ENCODE peak calls at places on chromosomes 11 and 22, in eight cellular contexts. V is ELF-1; R is NCI-H1417; N is stimulated activated CD4-positive, alpha-beta T cell treated with anti-CD3 and anti-CD28 coated beads, Interleukin-4, amount 100 ng/mL, for 48 hours; D is activated T-cell treated with anti-CD3 and anti-CD28 coated beads for 24 hours; M is fibroblast of lung; I is cardiac septum; E is occipital lobe. O is an unnamed sample.

GRCh38 chr22:36234919-36235318 is 4.4 kb downstream of the APOL2 start:
- DNase-seq in V (no peak), R (no peak), N (no peak), D (no peak), M (no peak), I (no peak), E (no peak), O (no peak)

GRCh38 chr11:111633756-111634362 is 31.6 kb downstream of the SIK2 start:
- DNase-seq in V (no peak), R (no peak), N (no peak), D (no peak), M (no peak), I (no peak), E (no peak), O (no peak)

GRCh38 chr11:68314203-68314885 is 2.0 kb downstream of the LRP5 start:
- DNase-seq in V (peak; percentile 45), R (no peak), N (no peak), D (no peak), M (peak; percentile 25), I (no peak), E (no peak), O (no peak)

GRCh38 chr11:35207471-35208403 is 68.8 kb downstream of the CD44 start:
- DNase-seq in V (no peak), R (no peak), N (no peak), D (no peak), M (peak; percentile 65), I (no peak), E (no peak), O (no peak)

GRCh38 chr11:116901211-116901610 is 63.8 kb upstream of the APOA1 start:
- DNase-seq in V (no peak), R (no peak), N (no peak), D (no peak), M (no peak), I (peak; percentile 83), E (no peak), O (no peak)

GRCh38 chr22:25987948-25988347 is 181.3 kb upstream of the SEZ6L start:
- DNase-seq in V (no peak), R (no peak), N (no peak), D (no peak), M (no peak), I (no peak), E (no peak), O (no peak)

GRCh38 chr11:113690619-113691569 is 15.2 kb downstream of the TMPRSS5 start:
- DNase-seq in V (peak; percentile 79), R (no peak), N (peak; percentile 26), D (no peak), M (peak; percentile 44), I (no peak), E (peak; percentile 6), O (no peak)

GRCh38 chr11:125952973-125953372 is 7.1 kb downstream of the VSIG10L2 start:
- DNase-seq in V (no peak), R (no peak), N (no peak), D (no peak), M (peak; percentile 38), I (no peak), E (no peak), O (no peak)

GRCh38 chr22:18968011-18968749 is 32.1 kb upstream of the PRODH start:
- DNase-seq in V (peak; percentile 44), R (no peak), N (no peak), D (no peak), M (peak; percentile 14), I (no peak), E (no peak), O (no peak)

GRCh38 chr11:94424662-94425061 is 23.4 kb upstream of the GPR83 start:
- DNase-seq in V (no peak), R (no peak), N (no peak), D (no peak), M (peak; percentile 34), I (no peak), E (no peak), O (no peak)

GRCh38 chr11:116515666-116516184 is 257.1 kb downstream of the BUD13 start:
- DNase-seq in V (no peak), R (peak; percentile 84), N (no peak), D (no peak), M (no peak), I (no peak), E (no peak), O (no peak)

GRCh38 chr11:16741473-16741872 is 3.0 kb downstream of the C11orf58 start:
- DNase-seq in V (peak; percentile 22), R (no peak), N (no peak), D (no peak), M (no peak), I (no peak), E (no peak), O (no peak)

GRCh38 chr11:85752890-85753581 is 57.9 kb downstream of the SYTL2 start:
- DNase-seq in V (no peak), R (no peak), N (peak; percentile 59), D (peak; percentile 81), M (no peak), I (no peak), E (no peak), O (peak; percentile 20)

GRCh38 chr22:20514658-20515406 is 7.4 kb downstream of the MED15 start:
- DNase-seq in V (no peak), R (no peak), N (no peak), D (no peak), M (peak; percentile 87), I (no peak), E (no peak), O (no peak)

GRCh38 chr22:31080848-31081649 is at the start of gene SMTN:
- DNase-seq in V (peak; percentile 97), R (peak; percentile 83), N (peak; percentile 89), D (peak; percentile 81), M (peak; percentile 88), I (peak; percentile 96), E (peak; percentile 56), O (peak; percentile 88)

GRCh38 chr22:26585104-26585790 is 4.7 kb downstream of the TPST2 start:
- DNase-seq in V (no peak), R (no peak), N (no peak), D (no peak), M (peak; percentile 80), I (peak; percentile 80), E (no peak), O (no peak)

GRCh38 chr22:32836286-32836859 is 34.9 kb downstream of the TIMP3 start:
- DNase-seq in V (no peak), R (no peak), N (no peak), D (no peak), M (no peak), I (no peak), E (no peak), O (no peak)

GRCh38 chr11:72000591-72000867 is 1.8 kb downstream of the IL18BP start:
- DNase-seq in V (no peak), R (no peak), N (no peak), D (no peak), M (no peak), I (no peak), E (no peak), O (no peak)

GRCh38 chr11:2927851-2928604 is 1.2 kb downstream of the PHLDA2 start:
- DNase-seq in V (no peak), R (no peak), N (no peak), D (no peak), M (peak; percentile 51), I (peak; percentile 71), E (no peak), O (no peak)

GRCh38 chr11:35529971-35530495 is 4.6 kb upstream of the PAMR1 start:
- DNase-seq in V (peak; percentile 49), R (no peak), N (no peak), D (no peak), M (peak; percentile 86), I (no peak), E (no peak), O (peak; percentile 55)

GRCh38 chr11:67265633-67266423 is 445 bp upstream of the GRK2 start:
- DNase-seq in V (peak; percentile 72), R (peak; percentile 78), N (peak; percentile 70), D (peak; percentile 67), M (peak; percentile 52), I (peak; percentile 93), E (peak; percentile 36), O (peak; percentile 59)

O was measured in tibial nerve.